ENCODE peak calls at places on chromosomes 13 and 19, in ten cellular contexts. G, V, W, T, N, U, L, B, K and O are unnamed samples.

GRCh38 chr19:32165750-32166149 is 179.7 kb upstream of the ZNF507 start:
- DNase-seq in V (no peak), G (no peak), N (no peak), L (no peak), T (no peak), B (no peak), U (no peak), K (no peak), W (no peak), O (no peak)

GRCh38 chr13:47067296-47067695 is 170.4 kb upstream of the HTR2A start:
- DNase-seq in L (no peak), G (no peak), T (no peak), B (no peak), N (no peak), V (no peak), U (no peak), K (no peak), W (no peak), O (no peak)

GRCh38 chr13:33707449-33707848 is 110.5 kb upstream of the RFC3 start:
- DNase-seq in L (no peak), G (no peak), T (no peak), N (no peak), B (no peak), U (no peak), K (no peak), V (no peak), W (no peak), O (no peak)

GRCh38 chr19:31784631-31785237 is 435.5 kb upstream of the TSHZ3 start:
- DNase-seq in K (peak; percentile 30), T (no peak), L (no peak), B (no peak), G (no peak), W (no peak), U (no peak), N (peak; percentile 55), V (no peak), O (no peak)

GRCh38 chr13:31588923-31589322 is 150.4 kb upstream of the RXFP2 start:
- DNase-seq in G (no peak), T (no peak), L (no peak), N (no peak), U (no peak), K (no peak), B (no peak), V (no peak), W (no peak), O (no peak)

GRCh38 chr19:5170329-5170745 is 170.3 kb downstream of the PTPRS start:
- DNase-seq in T (peak; percentile 37), K (no peak), G (peak; percentile 61), V (no peak), B (peak; percentile 88), U (peak; percentile 49), N (no peak), L (no peak), W (peak; percentile 90), O (peak; percentile 77)

GRCh38 chr13:72963762-72964161 is 95.0 kb upstream of the KLF5 start:
- DNase-seq in W (no peak), V (no peak), L (no peak), B (no peak), U (no peak), T (no peak), K (no peak), N (no peak), G (no peak), O (no peak)

GRCh38 chr13:107020393-107020792 is 452.5 kb upstream of the ARGLU1 start:
- DNase-seq in G (no peak), W (no peak), L (no peak), T (no peak), K (no peak), B (no peak), V (no peak), U (no peak), N (no peak), O (no peak)

GRCh38 chr19:3062165-3063105 is at the start of gene TLE5:
- DNase-seq in B (peak; percentile 94), V (no peak), U (peak; percentile 90), T (peak; percentile 67), G (peak; percentile 73), K (no peak), L (peak; percentile 77), W (peak; percentile 88), N (peak; percentile 79), O (peak; percentile 90)

GRCh38 chr13:98962901-98963594 is 14.8 kb downstream of the DOCK9 start:
- DNase-seq in G (no peak), N (no peak), K (no peak), W (peak; percentile 37), V (no peak), L (no peak), B (no peak), T (no peak), U (no peak), O (no peak)

GRCh38 chr13:98959775-98960325 is 18.0 kb downstream of the DOCK9 start:
- DNase-seq in L (no peak), K (no peak), G (no peak), N (no peak), B (no peak), V (no peak), W (no peak), T (no peak), U (no peak), O (no peak)

GRCh38 chr13:98959299-98959698 is 18.6 kb downstream of the DOCK9 start:
- DNase-seq in T (no peak), V (no peak), W (no peak), L (no peak), K (no peak), G (no peak), N (no peak), B (no peak), U (no peak), O (no peak)

GRCh38 chr13:98960331-98961203 is 17.3 kb downstream of the DOCK9 start:
- DNase-seq in U (no peak), T (no peak), W (no peak), K (no peak), V (no peak), G (no peak), N (no peak), L (no peak), B (peak; percentile 5), O (no peak)

GRCh38 chr13:98961204-98962105 is 16.4 kb downstream of the DOCK9 start:
- DNase-seq in U (no peak), B (no peak), W (peak; percentile 31), N (no peak), G (no peak), V (no peak), L (no peak), K (no peak), T (no peak), O (no peak)
- H3K4me1 ChIP-seq in U (no peaks in the 10 kb centered on the region), B (no peaks in the 10 kb centered on the region), W (no peaks in the 10 kb centered on the region), N (peaks cover 9% of the 10 kb centered on the region), G (no peaks in the 10 kb centered on the region), V (no peaks in the 10 kb centered on the region), L (peaks cover 8% of the 10 kb centered on the region), K (peaks cover 86% of the 10 kb centered on the region), T (no peaks in the 10 kb centered on the region), O (peaks cover 47% of the 10 kb centered on the region)

GRCh38 chr19:13980340-13980739 is 25.8 kb downstream of the RFX1 start:
- DNase-seq in L (no peak), B (no peak), V (no peak), W (peak; percentile 72), T (no peak), G (no peak), U (peak; percentile 79), N (no peak), K (no peak), O (no peak)

GRCh38 chr19:13981021-13981420 is 25.1 kb downstream of the RFX1 start:
- DNase-seq in G (no peak), B (no peak), W (no peak), K (no peak), T (no peak), U (no peak), L (no peak), V (no peak), N (no peak), O (no peak)

GRCh38 chr19:13978721-13979191 is 26.4 kb downstream of the DCAF15 start:
- DNase-seq in V (no peak), W (peak; percentile 81), L (no peak), U (no peak), B (no peak), T (no peak), K (no peak), G (no peak), N (peak; percentile 51), O (no peak)

GRCh38 chr19:13979224-13979623 is 26.9 kb downstream of the RFX1 start:
- DNase-seq in T (no peak), B (no peak), U (no peak), L (no peak), V (no peak), W (peak; percentile 78), N (peak; percentile 55), G (no peak), K (no peak), O (no peak)

GRCh38 chr19:13979686-13980085 is 26.4 kb downstream of the RFX1 start:
- DNase-seq in L (no peak), B (no peak), T (no peak), U (no peak), G (no peak), W (no peak), V (no peak), K (no peak), N (peak; percentile 39), O (no peak)
- H3K4me3 ChIP-seq in L (no peak overlapping the region), B (no peak overlapping the region), T (no peak overlapping the region), U (no peak overlapping the region), G (no peak overlapping the region), W (no peak overlapping the region), V (no peak overlapping the region), K (no peak overlapping the region), N (no peak overlapping the region), O (no peak overlapping the region)

DNA sequence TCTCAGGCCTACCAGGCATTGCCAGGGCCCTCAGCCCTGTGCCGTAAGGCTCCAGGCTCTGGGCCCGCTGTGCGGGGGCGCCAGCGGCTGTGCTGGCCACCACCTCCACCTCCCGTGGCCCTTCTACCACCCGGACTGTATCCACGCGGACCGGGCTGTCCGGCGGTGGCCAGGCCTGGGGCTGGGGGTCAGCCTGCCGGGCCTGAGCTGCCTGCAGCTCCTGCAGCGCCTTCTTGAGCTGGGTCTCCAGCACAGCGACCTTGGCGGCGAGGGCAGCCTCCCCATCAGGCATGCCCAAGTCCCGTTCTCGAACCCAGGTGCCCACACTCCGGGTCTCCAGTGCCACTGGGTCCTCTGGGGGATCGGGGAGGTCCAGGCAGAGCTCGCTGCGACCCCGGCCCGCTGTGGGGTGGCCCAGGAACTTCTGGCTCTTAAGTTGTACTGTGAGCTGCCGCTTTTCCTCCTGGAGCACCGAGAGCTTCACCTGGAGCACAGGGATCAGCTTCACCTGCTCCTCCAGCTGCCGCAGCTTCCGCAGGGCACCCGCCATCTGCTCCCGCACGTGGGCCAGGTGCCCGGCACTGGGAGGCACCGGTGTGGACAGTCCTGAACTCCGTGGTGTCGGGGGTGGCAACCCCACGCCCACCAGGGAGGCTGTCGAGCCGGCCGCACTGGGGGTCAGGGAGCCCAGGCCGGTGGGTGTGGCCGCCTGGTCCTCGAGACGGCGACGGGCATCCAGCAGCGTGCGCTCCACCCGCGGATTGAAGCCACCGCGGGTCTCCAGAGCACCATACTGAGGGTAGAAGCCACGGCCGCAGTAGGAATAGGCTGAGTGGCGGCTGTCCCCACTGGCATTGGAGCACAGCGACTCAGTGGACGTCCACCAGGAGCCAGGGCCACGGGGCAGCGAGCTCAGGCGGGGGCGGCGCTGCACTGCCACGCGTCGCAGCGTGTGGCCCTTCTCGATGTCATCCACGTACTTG is 4.1 kb downstream of the KANK2 start:
- DNase-seq in V (no peak), W (no peak), N (peak; percentile 37), L (no peak), U (peak; percentile 76), T (no peak), K (no peak), G (no peak), B (no peak), O (no peak)
- H3K4me1 ChIP-seq in V (peaks cover 22% of the 10 kb centered on the region), W (peaks cover 35% of the 10 kb centered on the region), N (peaks cover 25% of the 10 kb centered on the region), L (peaks cover 55% of the 10 kb centered on the region), U (peaks cover 3% of the 10 kb centered on the region), T (peaks cover 9% of the 10 kb centered on the region), K (peaks cover 92% of the 10 kb centered on the region), G (peaks cover 4% of the 10 kb centered on the region), B (peaks cover 80% of the 10 kb centered on the region), O (peaks cover 17% of the 10 kb centered on the region)

GRCh38 chr13:110125613-110126272 is 181.2 kb downstream of the COL4A1 start:
- DNase-seq in K (no peak), B (no peak), L (no peak), N (no peak), T (no peak), U (no peak), G (no peak), V (no peak), W (no peak), O (no peak)
- H3K4me3 ChIP-seq in K (no peak overlapping the region), B (no peak overlapping the region), L (peak overlapping the region; percentile 47), N (no peak overlapping the region), T (no peak overlapping the region), U (no peak overlapping the region), G (no peak overlapping the region), V (no peak overlapping the region), W (no peak overlapping the region), O (peak overlapping the region; percentile 12)